ENCODE peak calls at places on chromosomes 6 and 20, in six cellular contexts. Z is cardiac muscle cell, W is esophagus muscularis mucosa, C is astrocyte, T is spleen, I is cardiac fibroblast. H is an unnamed sample.

GRCh38 chr20:37282558-37282957 is 6.9 kb upstream of the MANBAL start:
- DNase-seq in Z (peak), W (no peak), I (peak), T (no peak), C (peak), H (peak)

GRCh38 chr6:46592046-46592445 is 60.6 kb downstream of the CYP39A1 start:
- DNase-seq in C (no peak), W (no peak), T (no peak), Z (no peak), I (no peak), H (no peak)

GRCh38 chr6:106995640-106996039 is 21.1 kb upstream of the CD24 start:
- DNase-seq in W (no peak), C (no peak), I (no peak), T (no peak), Z (no peak), H (no peak)

GRCh38 chr6:105431226-105431625 is 28.3 kb upstream of the PREP start:
- DNase-seq in W (no peak), T (no peak), C (no peak), Z (peak), I (peak), H (peak)

GRCh38 chr6:112308476-112308875 is 38.7 kb upstream of the RFPL4B start:
- DNase-seq in C (no peak), W (no peak), I (no peak), T (no peak), Z (peak), H (no peak)

GRCh38 chr20:3808141-3808479 is 12.0 kb downstream of the CDC25B start:
- DNase-seq in C (peak), Z (peak), W (peak), T (peak), I (peak), H (peak)

GRCh38 chr6:89258912-89259311 is 41.8 kb upstream of the GABRR1 start:
- DNase-seq in T (no peak), I (no peak), Z (no peak), C (no peak), W (peak), H (no peak)

GRCh38 chr20:50721881-50722281 is 9.5 kb upstream of the PARD6B start:
- DNase-seq in C (no peak), I (peak), T (no peak), Z (no peak), W (no peak), H (no peak)

GRCh38 chr6:28567506-28567905 is 41.8 kb downstream of the GPX5 start:
- DNase-seq in I (no peak), Z (no peak), W (no peak), C (no peak), T (no peak), H (no peak)

GRCh38 chr6:363909-364308 is 27.6 kb upstream of the IRF4 start:
- DNase-seq in T (no peak), W (no peak), I (no peak), C (no peak), Z (no peak), H (no peak)

GRCh38 chr6:147508871-147509608 is 550 bp downstream of the SAMD5 start:
- DNase-seq in W (no peak), Z (no peak), C (no peak), I (no peak), T (no peak), H (no peak)
- TF ChIP-seq CTCF in W (no peak), Z (no peak), C (no peak), I (no peak), T (no peak), H (no peak)

DNA sequence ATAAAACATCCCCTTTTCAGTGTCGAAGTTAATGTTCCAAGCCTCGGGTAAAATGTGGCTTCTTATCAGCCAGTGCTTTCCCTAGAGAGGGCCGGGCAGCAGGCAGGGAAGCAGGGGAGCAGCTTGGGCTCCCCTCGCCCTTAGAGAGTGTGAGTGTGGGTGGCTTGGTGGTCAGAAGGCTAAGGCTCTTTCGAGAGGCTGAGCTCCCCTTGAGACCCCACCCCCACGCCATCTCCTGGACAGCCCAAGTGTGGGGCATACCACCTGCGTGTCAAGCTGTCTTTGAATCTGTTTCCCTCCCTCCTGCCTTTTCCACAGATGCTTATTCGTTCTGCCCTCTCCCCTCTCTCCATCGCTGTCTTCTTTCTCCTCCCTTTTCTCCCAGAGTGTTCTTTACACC is 95.1 kb upstream of the FOXP4 start:
- DNase-seq in C (no peak), I (no peak), W (no peak), T (no peak), Z (no peak), H (no peak)
- TF ChIP-seq CTCF in C (no peak), I (peak), W (no peak), T (no peak), Z (no peak), H (no peak)

GRCh38 chr6:56660374-56660730 is 17.7 kb upstream of the DST start:
- DNase-seq in Z (no peak), I (no peak), W (no peak), C (peak), T (no peak), H (peak)

GRCh38 chr6:56667336-56667735 is 24.6 kb upstream of the DST start:
- DNase-seq in W (no peak), I (no peak), Z (no peak), C (peak), T (no peak), H (no peak)

GRCh38 chr6:56661298-56661697 is 18.6 kb upstream of the DST start:
- DNase-seq in C (no peak), T (no peak), I (no peak), Z (no peak), W (no peak), H (no peak)

GRCh38 chr6:56663344-56663743 is 20.7 kb upstream of the DST start:
- DNase-seq in I (no peak), W (no peak), C (peak), Z (no peak), T (no peak), H (peak)

DNA sequence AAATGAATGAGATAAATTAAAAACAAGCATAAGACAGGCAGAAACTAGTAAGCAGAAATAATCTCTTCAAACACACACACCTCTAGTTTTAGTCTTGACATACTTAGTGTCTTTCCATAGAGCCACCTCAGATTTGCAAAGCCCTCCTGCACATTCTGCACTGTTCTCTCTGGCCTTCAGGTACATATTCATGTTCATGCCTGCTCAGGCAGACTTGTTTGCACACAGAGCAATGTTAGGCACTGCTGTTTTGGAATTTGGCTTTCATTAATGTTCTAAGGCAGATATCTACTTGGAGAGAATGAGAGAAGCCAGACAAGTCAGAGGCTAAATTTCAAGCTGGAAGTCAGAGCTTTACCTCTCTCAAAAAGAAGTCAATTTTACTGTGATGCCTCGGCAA is 21.3 kb upstream of the DST start:
- DNase-seq in T (no peak), Z (no peak), W (no peak), I (no peak), C (no peak), H (peak)
- TF ChIP-seq CTCF in T (no peak), Z (no peak), W (no peak), I (no peak), C (no peak), H (no peak)

DNA sequence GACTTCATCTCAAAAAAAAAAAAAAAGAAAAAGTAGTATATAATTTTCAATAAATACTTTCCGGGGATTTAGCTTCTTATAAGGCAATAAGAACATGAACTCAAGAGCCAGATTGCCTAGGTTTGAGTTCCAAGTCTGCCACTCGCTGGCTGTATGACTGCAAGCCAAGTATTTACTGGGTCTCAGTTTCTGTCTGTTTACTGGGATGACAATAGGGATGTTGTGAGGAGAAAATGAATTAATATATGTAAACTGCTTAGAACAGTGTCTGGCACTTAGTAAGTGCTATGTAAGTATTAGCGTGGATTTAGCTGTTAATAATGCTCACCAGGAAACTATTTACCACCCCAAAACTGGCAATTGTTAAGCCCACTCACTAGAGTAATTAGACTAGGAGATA is 26.9 kb upstream of the DST start:
- DNase-seq in C (no peak), T (no peak), Z (no peak), I (no peak), W (no peak), H (no peak)
- TF ChIP-seq CTCF in C (no peak), T (no peak), Z (no peak), I (no peak), W (no peak), H (no peak)